ENCODE peak calls at places on chromosomes 5 and 9, in seven cellular contexts. Y is C1 segment of cervical spinal cord; P is neural progenitor cell; M is effector memory CD8-positive, alpha-beta T cell; U is keratinocyte; E is A549; N is ascending aorta. L is an unnamed sample.

GRCh38 chr5:169670769-169671525 is 33.9 kb downstream of the DOCK2 start:
- DNase-seq in Y (no peak), P (no peak), M (no peak), U (no peak), E (no peak), N (no peak), L (peak)

GRCh38 chr9:2116073-2116472 is 100.9 kb downstream of the SMARCA2 start:
- DNase-seq in Y (no peak), P (peak), M (no peak), U (no peak), E (peak), N (no peak), L (peak)

GRCh38 chr9:100427366-100428263 is 672 bp downstream of the MSANTD3 start:
- DNase-seq in Y (peak), P (peak), M (no peak), U (no peak), E (peak), N (no peak), L (peak)

GRCh38 chr9:104961238-104961637 is 33.3 kb upstream of the ABCA1 start:
- DNase-seq in Y (no peak), P (no peak), M (peak), U (peak), E (peak), N (no peak), L (peak)

GRCh38 chr9:137311171-137311970 is 9.3 kb upstream of the NRARP start:
- DNase-seq in Y (no peak), P (peak), M (no peak), U (no peak), E (no peak), N (no peak), L (no peak)

GRCh38 chr5:55173696-55174101 is 722 bp upstream of the CDC20B start:
- DNase-seq in Y (no peak), P (peak), M (no peak), U (no peak), E (no peak), N (no peak), L (no peak)

GRCh38 chr9:110015759-110016158 is 192.2 kb downstream of the C9orf152 start:
- DNase-seq in Y (no peak), P (no peak), M (no peak), U (peak), E (peak), N (no peak), L (peak)

GRCh38 chr5:120465281-120465961 is 1.3 kb downstream of the PRR16 start:
- DNase-seq in Y (peak), P (peak), M (no peak), U (no peak), E (no peak), N (no peak), L (peak)

GRCh38 chr5:174045470-174046025 is at the start of gene NSG2:
- DNase-seq in Y (peak), P (peak), M (no peak), U (peak), E (peak), N (no peak), L (peak)

GRCh38 chr5:147169846-147170245 is 65.0 kb upstream of the STK32A start:
- DNase-seq in Y (no peak), P (no peak), M (no peak), U (no peak), E (no peak), N (no peak), L (no peak)

GRCh38 chr9:133761641-133762248 is 23.6 kb upstream of the SARDH start:
- DNase-seq in Y (no peak), P (no peak), M (no peak), U (no peak), E (no peak), N (no peak), L (no peak)

GRCh38 chr5:158433634-158434033 is 574.7 kb upstream of the CLINT1 start:
- DNase-seq in Y (no peak), P (no peak), M (no peak), U (no peak), E (no peak), N (no peak), L (no peak)

GRCh38 chr5:132251220-132251725 is 6.2 kb upstream of the PDLIM4 start:
- DNase-seq in Y (no peak), P (no peak), M (no peak), U (no peak), E (no peak), N (peak), L (no peak)

GRCh38 chr5:13660072-13660471 is 284.4 kb downstream of the DNAH5 start:
- DNase-seq in Y (no peak), P (peak), M (no peak), U (no peak), E (no peak), N (no peak), L (peak)

GRCh38 chr9:16848189-16848588 is 22.3 kb downstream of the BNC2 start:
- DNase-seq in Y (no peak), P (peak), M (no peak), U (no peak), E (no peak), N (no peak), L (no peak)

L was measured in mesendoderm.